ENCODE peak calls at places on chromosomes 6 and 20, in five cellular contexts. One of them, this sample, is unnamed.

GRCh38 chr6:35280903-35281302 is 16.7 kb upstream of the DEF6 start:
- DNase-seq in foreskin keratinocyte: no peak
- DNase-seq in anterior cingulate cortex: no peak
- DNase-seq in Peyer's patch: no peak
- DNase-seq in MM.1S: no peak
- DNase-seq in this sample: no peak

GRCh38 chr6:51184046-51184445 is 365.4 kb downstream of the TFAP2B start:
- DNase-seq in foreskin keratinocyte: no peak
- DNase-seq in anterior cingulate cortex: no peak
- DNase-seq in Peyer's patch: no peak
- DNase-seq in MM.1S: no peak
- DNase-seq in this sample: no peak

GRCh38 chr20:18276821-18277220 is 11.5 kb upstream of the ZNF133 start:
- DNase-seq in foreskin keratinocyte: no peak
- DNase-seq in anterior cingulate cortex: no peak
- DNase-seq in Peyer's patch: peak
- DNase-seq in MM.1S: peak
- DNase-seq in this sample: peak

GRCh38 chr20:17108896-17109295 is 117.9 kb upstream of the PCSK2 start:
- DNase-seq in foreskin keratinocyte: no peak
- DNase-seq in anterior cingulate cortex: no peak
- DNase-seq in Peyer's patch: no peak
- DNase-seq in MM.1S: no peak
- DNase-seq in this sample: no peak

GRCh38 chr6:112037783-112038216 is 16.1 kb upstream of the CCN6 start:
- DNase-seq in foreskin keratinocyte: no peak
- DNase-seq in anterior cingulate cortex: peak
- DNase-seq in Peyer's patch: peak
- DNase-seq in MM.1S: no peak
- DNase-seq in this sample: no peak

GRCh38 chr20:10647909-10648308 is 25.9 kb downstream of the JAG1 start:
- DNase-seq in foreskin keratinocyte: no peak
- DNase-seq in anterior cingulate cortex: no peak
- DNase-seq in Peyer's patch: no peak
- DNase-seq in MM.1S: no peak
- DNase-seq in this sample: no peak

GRCh38 chr20:57662313-57663240 is 42.4 kb upstream of the ZBP1 start:
- DNase-seq in foreskin keratinocyte: no peak
- DNase-seq in anterior cingulate cortex: no peak
- DNase-seq in Peyer's patch: peak
- DNase-seq in MM.1S: no peak
- DNase-seq in this sample: no peak

GRCh38 chr6:156347251-156348049 is 429.7 kb upstream of the ARID1B start:
- DNase-seq in foreskin keratinocyte: no peak
- DNase-seq in anterior cingulate cortex: no peak
- DNase-seq in Peyer's patch: no peak
- DNase-seq in MM.1S: no peak
- DNase-seq in this sample: no peak

GRCh38 chr6:167211870-167212715 is 54.3 kb upstream of the GPR31 start:
- DNase-seq in foreskin keratinocyte: no peak
- DNase-seq in anterior cingulate cortex: no peak
- DNase-seq in Peyer's patch: no peak
- DNase-seq in MM.1S: no peak
- DNase-seq in this sample: no peak

GRCh38 chr6:130574146-130574545 is 208.3 kb downstream of the TMEM200A start:
- DNase-seq in foreskin keratinocyte: no peak
- DNase-seq in anterior cingulate cortex: no peak
- DNase-seq in Peyer's patch: no peak
- DNase-seq in MM.1S: no peak
- DNase-seq in this sample: no peak

GRCh38 chr6:24848461-24848860 is 49.7 kb upstream of the ARMH2 start:
- DNase-seq in foreskin keratinocyte: no peak
- DNase-seq in anterior cingulate cortex: no peak
- DNase-seq in Peyer's patch: no peak
- DNase-seq in MM.1S: no peak
- DNase-seq in this sample: no peak

GRCh38 chr6:29516108-29516507 is 28.4 kb upstream of the MAS1L start:
- DNase-seq in foreskin keratinocyte: peak
- DNase-seq in anterior cingulate cortex: no peak
- DNase-seq in Peyer's patch: no peak
- DNase-seq in MM.1S: peak
- DNase-seq in this sample: no peak

GRCh38 chr6:17313971-17314370 is 32.8 kb downstream of the RBM24 start:
- DNase-seq in foreskin keratinocyte: no peak
- DNase-seq in anterior cingulate cortex: no peak
- DNase-seq in Peyer's patch: no peak
- DNase-seq in MM.1S: no peak
- DNase-seq in this sample: no peak

GRCh38 chr20:62578294-62578897 is 63.9 kb upstream of the SLCO4A1 start:
- DNase-seq in foreskin keratinocyte: no peak
- DNase-seq in anterior cingulate cortex: no peak
- DNase-seq in Peyer's patch: no peak
- DNase-seq in MM.1S: no peak
- DNase-seq in this sample: no peak